ENCODE peak calls at places on chromosomes 11 and 22, in seven cellular contexts. P is NCI-H460, Z is sigmoid colon, T is neural crest cell, M is NCI-H2081, O is frontal cortex, E is mucosa of gallbladder. N is an unnamed sample.
A peak's percentile ranks its signal among the peaks of the same experiment; 100 is the strongest.

GRCh38 chr22:32557424-32557823 is 82.8 kb downstream of the FBXO7 start:
- DNase-seq in O (no peak), T (no peak), E (no peak), Z (peak; percentile 50), P (no peak), M (no peak), N (no peak)

GRCh38 chr22:30470655-30471054 is 1.2 kb downstream of the SEC14L3 start:
- DNase-seq in O (no peak), Z (no peak), E (no peak), M (no peak), T (no peak), P (no peak), N (no peak)

GRCh38 chr11:85705805-85706204 is 19.8 kb upstream of the CCDC89 start:
- DNase-seq in T (no peak), O (no peak), Z (no peak), E (no peak), M (no peak), P (no peak), N (no peak)

GRCh38 chr22:40410272-40410671 is 39.9 kb downstream of the SGSM3 start:
- DNase-seq in P (no peak), O (no peak), T (no peak), M (no peak), Z (no peak), E (no peak), N (no peak)

GRCh38 chr22:30208631-30209603 is 37.6 kb downstream of the LIF start:
- DNase-seq in M (no peak), O (peak; percentile 42), E (peak; percentile 85), P (no peak), T (no peak), Z (peak; percentile 89), N (no peak)

GRCh38 chr22:34111210-34111824 is 191.0 kb upstream of the LARGE1 start:
- DNase-seq in M (no peak), Z (peak; percentile 64), P (peak; percentile 1), T (peak; percentile 25), E (peak; percentile 15), O (peak; percentile 27), N (peak; percentile 17)

GRCh38 chr11:107576497-107577086 is 11.1 kb upstream of the ALKBH8 start:
- DNase-seq in T (peak; percentile 53), M (peak; percentile 4), Z (no peak), O (peak; percentile 47), E (peak; percentile 54), P (peak; percentile 36), N (no peak)

GRCh38 chr22:19448739-19449421 is 1.4 kb upstream of the C22orf39 start:
- DNase-seq in E (no peak), T (no peak), Z (no peak), O (no peak), P (no peak), M (no peak), N (no peak)

GRCh38 chr11:118998822-118999221 is 884 bp downstream of the CENATAC start:
- DNase-seq in E (peak; percentile 43), P (peak; percentile 38), M (no peak), Z (no peak), O (no peak), T (no peak), N (no peak)

GRCh38 chr11:47188262-47188661 is 2.0 kb upstream of the PACSIN3 start:
- DNase-seq in M (no peak), E (no peak), Z (no peak), O (no peak), T (no peak), P (no peak), N (no peak)

GRCh38 chr11:63572026-63572688 is 9.0 kb upstream of the PLAAT2 start:
- DNase-seq in T (no peak), Z (no peak), M (no peak), O (no peak), E (no peak), P (no peak), N (no peak)

GRCh38 chr22:29670615-29671014 is 49.2 kb upstream of the CABP7 start:
- DNase-seq in M (no peak), Z (no peak), P (no peak), O (no peak), E (no peak), T (no peak), N (no peak)

GRCh38 chr22:33210129-33210784 is 152.1 kb upstream of the SYN3 start:
- DNase-seq in E (no peak), M (no peak), P (peak; percentile 14), T (peak; percentile 44), Z (no peak), O (peak; percentile 41), N (peak; percentile 42)

N was measured in iPS DF 19.7.